ENCODE peak calls at places on chromosome 13, in six cellular contexts. One of them, this sample, is unnamed.

GRCh38 chr13:34748078-34748477 is 194.0 kb upstream of the NBEA start:
- DNase-seq in GM12878: no peak
- DNase-seq in GM12891: no peak
- DNase-seq in H1: no peak
- DNase-seq in HepG2: no peak
- DNase-seq in K562: no peak
- DNase-seq in this sample: no peak

GRCh38 chr13:27044837-27045570 is 126.6 kb downstream of the USP12 start:
- DNase-seq in GM12878: peak
- DNase-seq in GM12891: peak
- DNase-seq in H1: peak
- DNase-seq in HepG2: no peak
- DNase-seq in K562: no peak
- DNase-seq in this sample: no peak

GRCh38 chr13:97279913-97280312 is 57.8 kb downstream of the MBNL2 start:
- DNase-seq in GM12878: no peak
- DNase-seq in GM12891: no peak
- DNase-seq in H1: no peak
- DNase-seq in HepG2: no peak
- DNase-seq in K562: no peak
- DNase-seq in this sample: no peak

GRCh38 chr13:27634231-27634630 is 12.5 kb downstream of the POLR1D start:
- DNase-seq in GM12878: no peak
- DNase-seq in GM12891: no peak
- DNase-seq in H1: no peak
- DNase-seq in HepG2: no peak
- DNase-seq in K562: no peak
- DNase-seq in this sample: no peak

GRCh38 chr13:23741879-23742510 is 147.2 kb downstream of the MIPEP start:
- DNase-seq in GM12878: no peak
- DNase-seq in GM12891: no peak
- DNase-seq in H1: peak
- DNase-seq in HepG2: no peak
- DNase-seq in K562: peak
- DNase-seq in this sample: no peak

GRCh38 chr13:25911020-25911419 is 140.8 kb downstream of the SHISA2 start:
- DNase-seq in GM12878: no peak
- DNase-seq in GM12891: no peak
- DNase-seq in H1: no peak
- DNase-seq in HepG2: no peak
- DNase-seq in K562: no peak
- DNase-seq in this sample: no peak

GRCh38 chr13:48232420-48233096 is 448 bp upstream of the ITM2B start:
- DNase-seq in GM12878: no peak
- DNase-seq in GM12891: no peak
- DNase-seq in H1: peak
- DNase-seq in HepG2: peak
- DNase-seq in K562: peak
- DNase-seq in this sample: no peak

GRCh38 chr13:34967851-34968562 is 25.9 kb downstream of the NBEA start:
- DNase-seq in GM12878: no peak
- DNase-seq in GM12891: no peak
- DNase-seq in H1: no peak
- DNase-seq in HepG2: no peak
- DNase-seq in K562: no peak
- DNase-seq in this sample: no peak

GRCh38 chr13:91785435-91786137 is 387.2 kb downstream of the GPC5 start:
- DNase-seq in GM12878: no peak
- DNase-seq in GM12891: no peak
- DNase-seq in H1: no peak
- DNase-seq in HepG2: no peak
- DNase-seq in K562: no peak
- DNase-seq in this sample: no peak

GRCh38 chr13:26497991-26498423 is 59.5 kb upstream of the WASF3 start:
- DNase-seq in GM12878: no peak
- DNase-seq in GM12891: no peak
- DNase-seq in H1: no peak
- DNase-seq in HepG2: no peak
- DNase-seq in K562: no peak
- DNase-seq in this sample: no peak

GRCh38 chr13:30234763-30235162 is 72.6 kb downstream of the KATNAL1 start:
- DNase-seq in GM12878: no peak
- DNase-seq in GM12891: no peak
- DNase-seq in H1: no peak
- DNase-seq in HepG2: no peak
- DNase-seq in K562: no peak
- DNase-seq in this sample: no peak

GRCh38 chr13:29946093-29946492 is 95.7 kb upstream of the UBL3 start:
- DNase-seq in GM12878: no peak
- DNase-seq in GM12891: no peak
- DNase-seq in H1: no peak
- DNase-seq in HepG2: no peak
- DNase-seq in K562: no peak
- DNase-seq in this sample: no peak

GRCh38 chr13:41196620-41197019 is 2.3 kb upstream of the KBTBD7 start:
- DNase-seq in GM12878: no peak
- DNase-seq in GM12891: no peak
- DNase-seq in H1: no peak
- DNase-seq in HepG2: peak
- DNase-seq in K562: peak
- DNase-seq in this sample: no peak

GRCh38 chr13:76715621-76716020 is 170.6 kb downstream of the KCTD12 start:
- DNase-seq in GM12878: no peak
- DNase-seq in GM12891: no peak
- DNase-seq in H1: no peak
- DNase-seq in HepG2: no peak
- DNase-seq in K562: no peak
- DNase-seq in this sample: no peak

GRCh38 chr13:75469087-75469486 is 12.9 kb downstream of the TBC1D4 start:
- DNase-seq in GM12878: no peak
- DNase-seq in GM12891: no peak
- DNase-seq in H1: no peak
- DNase-seq in HepG2: no peak
- DNase-seq in K562: peak
- DNase-seq in this sample: no peak

GRCh38 chr13:49625392-49626137 is 2.7 kb upstream of the ARL11 start:
- DNase-seq in GM12878: no peak
- DNase-seq in GM12891: no peak
- DNase-seq in H1: no peak
- DNase-seq in HepG2: peak
- DNase-seq in K562: no peak
- DNase-seq in this sample: no peak

DNA sequence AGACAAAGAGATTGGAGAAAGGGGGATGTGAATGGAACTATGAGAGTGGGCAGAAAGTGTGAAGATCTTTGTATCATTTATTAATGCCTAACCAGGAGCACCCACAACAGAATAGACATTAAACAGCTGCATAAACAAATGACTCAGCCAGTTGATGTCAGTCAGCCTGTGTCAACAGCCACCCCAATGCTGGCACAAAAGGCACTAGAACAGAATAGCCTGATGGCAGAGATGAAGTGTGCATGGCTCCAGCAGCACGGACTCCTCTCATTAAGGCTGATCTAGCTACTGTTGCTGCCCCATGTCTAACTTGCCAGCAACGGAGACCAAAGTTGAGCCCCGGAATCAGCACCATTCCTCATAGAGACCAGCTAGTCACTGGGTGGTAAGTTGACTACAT is 7.8 kb downstream of the CPB2 start:
- DNase-seq in GM12878: no peak
- DNase-seq in GM12891: no peak
- DNase-seq in H1: no peak
- DNase-seq in HepG2: no peak
- DNase-seq in K562: no peak
- DNase-seq in this sample: no peak
- TF ChIP-seq TAF1 in GM12878: no peak
- TF ChIP-seq TAF1 in GM12891: no peak
- TF ChIP-seq TAF1 in H1: no peak
- TF ChIP-seq TAF1 in HepG2: no peak
- TF ChIP-seq TAF1 in K562: no peak
- TF ChIP-seq TAF1 in this sample: no peak

DNA sequence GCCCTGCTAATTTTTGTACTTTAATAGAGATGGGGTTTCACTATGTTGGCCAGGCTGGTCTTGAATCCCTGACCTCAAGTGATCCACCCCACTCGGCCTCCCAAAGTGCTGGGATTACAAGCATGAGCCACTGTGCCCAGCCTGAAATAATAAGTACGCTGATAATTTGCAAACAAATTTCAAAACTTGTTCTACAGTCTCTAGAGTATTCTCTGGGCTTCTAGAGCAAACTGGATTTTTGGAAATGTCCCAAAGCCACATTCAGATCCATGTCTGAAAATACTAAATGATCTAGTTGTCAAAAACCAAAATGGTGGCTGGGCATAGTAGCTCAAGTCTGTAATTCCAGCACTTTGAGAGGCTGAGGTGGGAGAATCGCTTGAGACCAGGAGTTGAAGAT is 39.9 kb upstream of the PSPC1 start:
- DNase-seq in GM12878: no peak
- DNase-seq in GM12891: no peak
- DNase-seq in H1: no peak
- DNase-seq in HepG2: no peak
- DNase-seq in K562: no peak
- DNase-seq in this sample: no peak
- TF ChIP-seq POLR2A in GM12878: no peak
- TF ChIP-seq POLR2A in GM12891: no peak
- TF ChIP-seq POLR2A in H1: no peak
- TF ChIP-seq POLR2A in HepG2: no peak
- TF ChIP-seq POLR2A in K562: no peak
- TF ChIP-seq POLR2A in this sample: no peak

DNA sequence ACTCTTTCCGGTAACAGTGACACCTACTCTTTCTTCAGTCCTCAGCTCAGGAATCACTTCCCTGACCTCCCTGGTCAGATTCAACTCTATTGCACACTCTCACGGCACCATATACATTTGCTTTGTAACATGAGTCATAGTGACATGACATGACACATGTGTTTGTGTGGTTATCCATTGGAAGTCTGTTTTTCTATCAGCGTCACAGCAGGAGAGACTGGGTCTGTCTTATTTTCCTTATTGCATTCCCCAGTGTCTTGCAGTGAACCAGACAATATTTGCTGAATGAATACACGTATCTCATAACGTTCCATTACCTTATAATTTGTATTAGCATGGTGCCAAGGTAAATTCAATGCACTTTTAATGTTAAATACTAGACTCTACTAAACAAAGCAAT is 102.0 kb downstream of the DCLK1 start:
- DNase-seq in GM12878: no peak
- DNase-seq in GM12891: no peak
- DNase-seq in H1: no peak
- DNase-seq in HepG2: no peak
- DNase-seq in K562: no peak
- DNase-seq in this sample: no peak
- TF ChIP-seq TAF1 in GM12878: no peak
- TF ChIP-seq TAF1 in GM12891: no peak
- TF ChIP-seq TAF1 in H1: no peak
- TF ChIP-seq TAF1 in HepG2: no peak
- TF ChIP-seq TAF1 in K562: no peak
- TF ChIP-seq TAF1 in this sample: no peak

GRCh38 chr13:99031725-99032298 is 53.9 kb upstream of the DOCK9 start:
- DNase-seq in GM12878: no peak
- DNase-seq in GM12891: no peak
- DNase-seq in H1: no peak
- DNase-seq in HepG2: no peak
- DNase-seq in K562: no peak
- DNase-seq in this sample: no peak

GRCh38 chr13:99027661-99028425 is 50.0 kb upstream of the DOCK9 start:
- DNase-seq in GM12878: no peak
- DNase-seq in GM12891: no peak
- DNase-seq in H1: no peak
- DNase-seq in HepG2: no peak
- DNase-seq in K562: no peak
- DNase-seq in this sample: no peak

GRCh38 chr13:99027260-99027659 is 49.4 kb upstream of the DOCK9 start:
- DNase-seq in GM12878: no peak
- DNase-seq in GM12891: no peak
- DNase-seq in H1: no peak
- DNase-seq in HepG2: no peak
- DNase-seq in K562: peak
- DNase-seq in this sample: no peak

GRCh38 chr13:99029576-99029975 is 51.7 kb upstream of the DOCK9 start:
- DNase-seq in GM12878: no peak
- DNase-seq in GM12891: no peak
- DNase-seq in H1: no peak
- DNase-seq in HepG2: no peak
- DNase-seq in K562: no peak
- DNase-seq in this sample: no peak

DNA sequence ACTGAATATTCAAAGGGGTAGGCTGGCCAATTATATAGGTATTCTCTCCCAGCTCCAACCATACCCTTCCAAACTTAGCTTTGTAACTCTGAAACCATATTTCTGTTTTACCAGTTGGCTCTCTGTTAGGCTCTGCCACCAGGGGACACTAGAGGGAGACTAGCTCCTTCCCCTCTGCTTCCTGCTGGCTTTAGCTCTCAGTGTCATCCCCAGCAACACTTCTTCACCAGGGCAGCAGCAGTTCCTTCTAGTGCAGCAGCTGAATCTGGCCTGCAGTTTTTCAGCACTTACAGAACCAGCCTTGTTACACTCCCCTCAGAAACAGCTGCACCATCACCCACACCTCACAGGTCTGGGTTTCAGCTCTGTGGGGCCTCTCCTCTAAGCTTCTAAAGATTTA is 51.0 kb upstream of the DOCK9 start:
- DNase-seq in GM12878: no peak
- DNase-seq in GM12891: no peak
- DNase-seq in H1: peak
- DNase-seq in HepG2: no peak
- DNase-seq in K562: peak
- DNase-seq in this sample: no peak
- TF ChIP-seq POLR2A in GM12878: no peak
- TF ChIP-seq POLR2A in GM12891: no peak
- TF ChIP-seq POLR2A in H1: no peak
- TF ChIP-seq POLR2A in HepG2: no peak
- TF ChIP-seq POLR2A in K562: no peak
- TF ChIP-seq POLR2A in this sample: no peak